ENCODE peak calls at places on chromosomes 3 and 15, in four cellular contexts. One of them, this sample, is unnamed.

GRCh38 chr15:98669638-98670037 is 21.3 kb downstream of the IGF1R start:
- DNase-seq in OCI-M1: no peak
- DNase-seq in CD8-positive, alpha-beta memory T cell: no peak
- DNase-seq in Calu3: no peak
- DNase-seq in this sample: no peak

GRCh38 chr15:35071071-35071470 is 14.0 kb downstream of the NANOGP8 start:
- DNase-seq in OCI-M1: no peak
- DNase-seq in CD8-positive, alpha-beta memory T cell: no peak
- DNase-seq in Calu3: no peak
- DNase-seq in this sample: no peak

GRCh38 chr3:155594836-155595235 is 150.0 kb downstream of the PLCH1 start:
- DNase-seq in OCI-M1: no peak
- DNase-seq in CD8-positive, alpha-beta memory T cell: no peak
- DNase-seq in Calu3: no peak
- DNase-seq in this sample: no peak

GRCh38 chr3:159828542-159828943 is 160.1 kb upstream of the IL12A start:
- DNase-seq in OCI-M1: peak; percentile 50
- DNase-seq in CD8-positive, alpha-beta memory T cell: no peak
- DNase-seq in Calu3: no peak
- DNase-seq in this sample: peak; percentile 74

GRCh38 chr3:105828703-105829102 is 40.1 kb downstream of the CBLB start:
- DNase-seq in OCI-M1: no peak
- DNase-seq in CD8-positive, alpha-beta memory T cell: no peak
- DNase-seq in Calu3: no peak
- DNase-seq in this sample: no peak

GRCh38 chr15:88634449-88634848 is 4.4 kb upstream of the ISG20 start:
- DNase-seq in OCI-M1: no peak
- DNase-seq in CD8-positive, alpha-beta memory T cell: no peak
- DNase-seq in Calu3: no peak
- DNase-seq in this sample: no peak

GRCh38 chr3:174822320-174822719 is 36.8 kb upstream of the NAALADL2 start:
- DNase-seq in OCI-M1: no peak
- DNase-seq in CD8-positive, alpha-beta memory T cell: no peak
- DNase-seq in Calu3: no peak
- DNase-seq in this sample: no peak

GRCh38 chr3:150300847-150301517 is 107.1 kb upstream of the TSC22D2 start:
- DNase-seq in OCI-M1: no peak
- DNase-seq in CD8-positive, alpha-beta memory T cell: no peak
- DNase-seq in Calu3: no peak
- DNase-seq in this sample: no peak

GRCh38 chr15:70033529-70034140 is 64.1 kb downstream of the TLE3 start:
- DNase-seq in OCI-M1: no peak
- DNase-seq in CD8-positive, alpha-beta memory T cell: no peak
- DNase-seq in Calu3: no peak
- DNase-seq in this sample: peak; percentile 94

GRCh38 chr3:31917303-31917903 is 63.7 kb downstream of the OSBPL10 start:
- DNase-seq in OCI-M1: peak; percentile 40
- DNase-seq in CD8-positive, alpha-beta memory T cell: no peak
- DNase-seq in Calu3: no peak
- DNase-seq in this sample: no peak

GRCh38 chr3:99191186-99191585 is 289.7 kb upstream of the DCBLD2 start:
- DNase-seq in OCI-M1: no peak
- DNase-seq in CD8-positive, alpha-beta memory T cell: no peak
- DNase-seq in Calu3: no peak
- DNase-seq in this sample: no peak

GRCh38 chr3:138381413-138381901 is 33.1 kb downstream of the MRAS start:
- DNase-seq in OCI-M1: no peak
- DNase-seq in CD8-positive, alpha-beta memory T cell: no peak
- DNase-seq in Calu3: no peak
- DNase-seq in this sample: no peak

GRCh38 chr3:73257186-73257585 is 195.7 kb downstream of the EBLN2 start:
- DNase-seq in OCI-M1: no peak
- DNase-seq in CD8-positive, alpha-beta memory T cell: no peak
- DNase-seq in Calu3: no peak
- DNase-seq in this sample: no peak

GRCh38 chr3:98587654-98588532 is 5.5 kb downstream of the CPOX start:
- DNase-seq in OCI-M1: no peak
- DNase-seq in CD8-positive, alpha-beta memory T cell: no peak
- DNase-seq in Calu3: no peak
- DNase-seq in this sample: no peak

GRCh38 chr3:172542999-172543398 is 19.8 kb upstream of the TNFSF10 start:
- DNase-seq in OCI-M1: no peak
- DNase-seq in CD8-positive, alpha-beta memory T cell: no peak
- DNase-seq in Calu3: no peak
- DNase-seq in this sample: no peak

GRCh38 chr3:183253961-183254815 is 1.1 kb downstream of the B3GNT5 start:
- DNase-seq in OCI-M1: peak; percentile 52
- DNase-seq in CD8-positive, alpha-beta memory T cell: no peak
- DNase-seq in Calu3: peak; percentile 78
- DNase-seq in this sample: peak; percentile 84

GRCh38 chr3:146542179-146542578 is 2.2 kb downstream of the PLSCR1 start:
- DNase-seq in OCI-M1: peak; percentile 73
- DNase-seq in CD8-positive, alpha-beta memory T cell: no peak
- DNase-seq in Calu3: peak; percentile 39
- DNase-seq in this sample: no peak

GRCh38 chr3:139227165-139227564 is 116.7 kb upstream of the MRPS22 start:
- DNase-seq in OCI-M1: no peak
- DNase-seq in CD8-positive, alpha-beta memory T cell: no peak
- DNase-seq in Calu3: no peak
- DNase-seq in this sample: no peak

GRCh38 chr15:90362936-90363212 is 10.8 kb downstream of the ZNF774 start:
- DNase-seq in OCI-M1: peak; percentile 26
- DNase-seq in CD8-positive, alpha-beta memory T cell: no peak
- DNase-seq in Calu3: no peak
- DNase-seq in this sample: no peak

GRCh38 chr3:112357888-112358287 is 24.9 kb downstream of the CD200 start:
- DNase-seq in OCI-M1: no peak
- DNase-seq in CD8-positive, alpha-beta memory T cell: no peak
- DNase-seq in Calu3: no peak
- DNase-seq in this sample: no peak

GRCh38 chr3:26963356-26963742 is 340.8 kb downstream of the LRRC3B start:
- DNase-seq in OCI-M1: peak; percentile 24
- DNase-seq in CD8-positive, alpha-beta memory T cell: no peak
- DNase-seq in Calu3: no peak
- DNase-seq in this sample: no peak

GRCh38 chr15:57235865-57236264 is 140.4 kb upstream of the CGNL1 start:
- DNase-seq in OCI-M1: no peak
- DNase-seq in CD8-positive, alpha-beta memory T cell: no peak
- DNase-seq in Calu3: no peak
- DNase-seq in this sample: peak; percentile 47

GRCh38 chr3:27326211-27326948 is 42.8 kb downstream of the NEK10 start:
- DNase-seq in OCI-M1: no peak
- DNase-seq in CD8-positive, alpha-beta memory T cell: no peak
- DNase-seq in Calu3: no peak
- DNase-seq in this sample: no peak

GRCh38 chr3:183775781-183776180 is 49.6 kb downstream of the MAP6D1 start:
- DNase-seq in OCI-M1: peak; percentile 7
- DNase-seq in CD8-positive, alpha-beta memory T cell: no peak
- DNase-seq in Calu3: no peak
- DNase-seq in this sample: no peak

GRCh38 chr15:86036243-86036642 is 43.4 kb upstream of the AGBL1 start:
- DNase-seq in OCI-M1: no peak
- DNase-seq in CD8-positive, alpha-beta memory T cell: no peak
- DNase-seq in Calu3: no peak
- DNase-seq in this sample: no peak

This sample was measured in SK-N-SH.